ENCODE peak calls at places on chromosomes 13 and 19, in ten cellular contexts. I is breast epithelium; G is CD8-positive, alpha-beta T cell; U is PC-3; C is lower lobe of right lung; F is trophoblast cell; E is fibroblast of lung; M is neural progenitor cell; O is kidney; B is aorta. T is an unnamed sample.

GRCh38 chr19:48634424-48635262 is 2.5 kb downstream of the DBP start:
- DNase-seq in F (peak; percentile 98), E (peak; percentile 90), O (peak; percentile 99), C (peak; percentile 98), M (peak; percentile 96), G (peak; percentile 91), U (peak; percentile 91), I (peak; percentile 98), B (peak; percentile 98), T (peak; percentile 98)

GRCh38 chr19:18863843-18864362 is 32.1 kb downstream of the CERS1 start:
- DNase-seq in O (no peak), C (peak; percentile 46), U (no peak), B (no peak), E (no peak), I (no peak), M (no peak), F (no peak), G (no peak), T (no peak)

GRCh38 chr19:47093254-47093653 is 20.3 kb downstream of the ZC3H4 start:
- DNase-seq in G (no peak), M (no peak), F (no peak), U (no peak), O (peak; percentile 67), I (no peak), E (no peak), B (no peak), C (no peak), T (no peak)

GRCh38 chr13:64305246-64305645 is 2889.6 kb upstream of the PCDH20 start:
- DNase-seq in F (no peak), U (peak; percentile 44), O (no peak), M (no peak), B (no peak), E (peak; percentile 69), G (no peak), C (no peak), I (no peak), T (no peak)

GRCh38 chr19:2634228-2634951 is 68.1 kb downstream of the GNG7 start:
- DNase-seq in U (no peak), G (peak; percentile 16), F (no peak), M (no peak), C (peak; percentile 89), O (no peak), E (no peak), I (no peak), B (peak; percentile 85), T (no peak)

GRCh38 chr19:739998-740715 is 10.8 kb upstream of the MISP start:
- DNase-seq in G (no peak), U (no peak), O (no peak), B (peak; percentile 69), F (no peak), M (no peak), I (no peak), C (no peak), E (no peak), T (no peak)

GRCh38 chr19:27775395-27775794 is 1437.6 kb downstream of the UQCRFS1 start:
- DNase-seq in B (no peak), O (no peak), M (no peak), I (no peak), G (no peak), C (no peak), E (no peak), F (no peak), U (no peak), T (no peak)

GRCh38 chr13:57632276-57633140 is 964 bp downstream of the PCDH17 start:
- DNase-seq in C (peak; percentile 46), U (no peak), M (peak; percentile 57), O (no peak), B (peak; percentile 78), I (peak; percentile 51), F (no peak), E (peak; percentile 51), G (no peak), T (no peak)

GRCh38 chr19:56885173-56885679 is 44.7 kb upstream of the PEG3 start:
- DNase-seq in B (no peak), O (no peak), G (no peak), I (no peak), M (no peak), U (no peak), E (no peak), C (no peak), F (no peak), T (no peak)

GRCh38 chr19:13234518-13234917 is 84.3 kb downstream of the IER2 start:
- DNase-seq in M (peak; percentile 76), B (no peak), C (peak; percentile 59), I (no peak), O (no peak), U (peak; percentile 71), G (peak; percentile 75), E (peak; percentile 9), F (peak; percentile 11), T (peak; percentile 75)

GRCh38 chr13:40438999-40439797 is 227.2 kb downstream of the FOXO1 start:
- DNase-seq in F (peak; percentile 96), O (no peak), M (no peak), U (no peak), I (no peak), B (no peak), G (no peak), E (peak; percentile 33), C (no peak), T (no peak)

GRCh38 chr19:14674764-14675163 is at the start of gene ADGRE3:
- DNase-seq in I (no peak), G (no peak), C (no peak), M (no peak), E (no peak), U (no peak), B (no peak), F (no peak), O (no peak), T (no peak)

GRCh38 chr13:94712812-94713555 is 639 bp upstream of the SOX21 start:
- DNase-seq in F (peak; percentile 65), M (peak; percentile 92), I (no peak), E (peak; percentile 75), G (no peak), B (no peak), C (no peak), U (peak; percentile 74), O (peak; percentile 75), T (peak; percentile 54)

GRCh38 chr13:114264886-114265611 is 16.4 kb upstream of the UPF3A start:
- DNase-seq in M (no peak), F (no peak), O (no peak), E (peak; percentile 87), B (no peak), U (no peak), G (no peak), I (no peak), C (no peak), T (no peak)

GRCh38 chr19:21824679-21825078 is 11.3 kb downstream of the ZNF43 start:
- DNase-seq in U (no peak), M (no peak), I (no peak), E (peak; percentile 37), B (no peak), C (no peak), G (no peak), O (no peak), F (no peak), T (no peak)

GRCh38 chr19:21823224-21823623 is 12.8 kb downstream of the ZNF43 start:
- DNase-seq in F (no peak), O (no peak), E (no peak), M (no peak), C (no peak), I (no peak), B (no peak), G (no peak), U (no peak), T (no peak)
- H3K9me3 ChIP-seq in F (no peaks in the 10 kb centered on the region), O (no peaks in the 10 kb centered on the region), E (no peaks in the 10 kb centered on the region), M (peaks cover 4% of the 10 kb centered on the region), C (peaks cover 37% of the 10 kb centered on the region), I (peaks cover 37% of the 10 kb centered on the region), B (peaks cover 6% of the 10 kb centered on the region), G (peaks cover 7% of the 10 kb centered on the region), U (peaks cover 26% of the 10 kb centered on the region), T (no peaks in the 10 kb centered on the region)

GRCh38 chr13:23354520-23354919 is 79.0 kb downstream of the SACS start:
- DNase-seq in E (no peak), G (no peak), I (no peak), U (no peak), M (no peak), F (no peak), B (no peak), C (no peak), O (no peak), T (no peak)

GRCh38 chr13:23357349-23357748 is 76.2 kb downstream of the SACS start:
- DNase-seq in E (peak; percentile 26), M (no peak), I (no peak), O (no peak), F (no peak), U (no peak), C (no peak), B (no peak), G (no peak), T (no peak)

GRCh38 chr13:23356368-23356767 is 77.1 kb downstream of the SACS start:
- DNase-seq in C (no peak), G (no peak), I (no peak), B (no peak), M (no peak), O (no peak), E (no peak), U (no peak), F (no peak), T (no peak)

GRCh38 chr13:23365652-23366051 is 67.8 kb downstream of the SACS start:
- DNase-seq in B (no peak), U (no peak), M (no peak), O (no peak), I (no peak), C (no peak), E (peak; percentile 49), F (no peak), G (no peak), T (no peak)

GRCh38 chr13:23359882-23360281 is 73.6 kb downstream of the SACS start:
- DNase-seq in E (no peak), O (no peak), U (no peak), C (no peak), F (no peak), M (no peak), I (no peak), B (no peak), G (no peak), T (no peak)
- H3K4me3 ChIP-seq in E (no peak overlapping the region), O (no peak overlapping the region), U (no peak overlapping the region), C (no peak overlapping the region), F (no peak overlapping the region), M (no peak overlapping the region), I (no peak overlapping the region), B (no peak overlapping the region), G (no peak overlapping the region), T (no peak overlapping the region)

DNA sequence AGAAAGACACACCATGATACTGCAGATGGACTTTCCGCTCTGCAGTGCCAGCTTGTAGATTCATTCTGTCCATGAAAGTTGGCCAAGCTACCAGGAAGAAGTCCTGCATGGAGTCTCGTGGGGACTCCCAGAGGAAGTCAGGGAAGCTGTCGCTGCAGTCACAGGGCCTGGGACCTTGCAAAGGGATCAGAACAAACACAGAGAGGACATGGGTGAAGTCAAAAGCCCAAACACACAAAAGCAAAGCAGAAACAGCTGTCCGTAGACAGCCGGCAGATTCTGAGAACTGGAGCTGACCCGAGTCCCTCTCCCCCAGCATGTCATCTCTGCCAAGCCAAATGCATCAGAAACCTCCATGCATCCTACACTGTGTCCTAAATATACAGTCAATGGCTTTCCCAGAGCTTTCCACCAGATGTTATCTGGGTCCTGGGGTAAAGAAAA is 124.8 kb downstream of the COL4A2 start:
- DNase-seq in B (no peak), E (no peak), F (no peak), G (no peak), M (no peak), O (peak; percentile 83), U (no peak), I (no peak), C (no peak), T (no peak)
- H3K36me3 ChIP-seq in B (peaks cover 3% of the 10 kb centered on the region), E (peaks cover 8% of the 10 kb centered on the region), F (peaks cover 41% of the 10 kb centered on the region), G (no peaks in the 10 kb centered on the region), M (no peaks in the 10 kb centered on the region), O (peaks cover 16% of the 10 kb centered on the region), U (no peaks in the 10 kb centered on the region), I (no peaks in the 10 kb centered on the region), C (peaks cover 51% of the 10 kb centered on the region), T (no peaks in the 10 kb centered on the region)

GRCh38 chr19:54806516-54806838 is 3.1 kb downstream of the KIR2DL4 start:
- DNase-seq in M (no peak), O (no peak), F (no peak), I (no peak), E (no peak), B (no peak), G (no peak), U (no peak), C (no peak), T (no peak)
- H3K9me3 ChIP-seq in M (peaks cover 3% of the 10 kb centered on the region), O (peaks cover 4% of the 10 kb centered on the region), F (peaks cover 37% of the 10 kb centered on the region), I (peaks cover 13% of the 10 kb centered on the region), E (no peaks in the 10 kb centered on the region), B (peaks cover 1% of the 10 kb centered on the region), G (no peaks in the 10 kb centered on the region), U (no peaks in the 10 kb centered on the region), C (no peaks in the 10 kb centered on the region), T (no peaks in the 10 kb centered on the region)

T was measured in MG63.